ENCODE peak calls at places on chromosomes 5 and 9, in seven cellular contexts. One of them, this sample, is unnamed.

GRCh38 chr9:130555968-130556367 is 23.4 kb upstream of the FUBP3 start:
- DNase-seq in dorsolateral prefrontal cortex: no peak
- DNase-seq in epithelial cell of esophagus: peak; percentile 75
- DNase-seq in activated gamma-delta T cell treated with anti-CD3 and anti-CD28 coated beads, Interleukin-2, amount 50 U/mL, for 16 hours: no peak
- DNase-seq in Ammon's horn: no peak
- DNase-seq in lower lobe of right lung: no peak
- DNase-seq in stimulated activated CD8-positive, alpha-beta memory T cell treated with anti-CD3 and anti-CD28 coated beads, Interleukin-4, amount 100 ng/mL, for 48 hours: no peak
- DNase-seq in this sample: no peak

GRCh38 chr9:128485414-128485855 is 19.1 kb upstream of the GLE1 start:
- DNase-seq in stimulated activated CD8-positive, alpha-beta memory T cell treated with anti-CD3 and anti-CD28 coated beads, Interleukin-4, amount 100 ng/mL, for 48 hours: no peak
- DNase-seq in activated gamma-delta T cell treated with anti-CD3 and anti-CD28 coated beads, Interleukin-2, amount 50 U/mL, for 16 hours: no peak
- DNase-seq in epithelial cell of esophagus: no peak
- DNase-seq in Ammon's horn: no peak
- DNase-seq in lower lobe of right lung: no peak
- DNase-seq in dorsolateral prefrontal cortex: no peak
- DNase-seq in this sample: no peak

GRCh38 chr5:73816656-73817420 is 190.8 kb downstream of the ARHGEF28 start:
- DNase-seq in Ammon's horn: no peak
- DNase-seq in dorsolateral prefrontal cortex: no peak
- DNase-seq in activated gamma-delta T cell treated with anti-CD3 and anti-CD28 coated beads, Interleukin-2, amount 50 U/mL, for 16 hours: no peak
- DNase-seq in epithelial cell of esophagus: peak; percentile 88
- DNase-seq in stimulated activated CD8-positive, alpha-beta memory T cell treated with anti-CD3 and anti-CD28 coated beads, Interleukin-4, amount 100 ng/mL, for 48 hours: no peak
- DNase-seq in lower lobe of right lung: no peak
- DNase-seq in this sample: no peak

GRCh38 chr5:154078305-154078704 is 39.5 kb downstream of the MFAP3 start:
- DNase-seq in dorsolateral prefrontal cortex: no peak
- DNase-seq in lower lobe of right lung: no peak
- DNase-seq in Ammon's horn: no peak
- DNase-seq in activated gamma-delta T cell treated with anti-CD3 and anti-CD28 coated beads, Interleukin-2, amount 50 U/mL, for 16 hours: no peak
- DNase-seq in epithelial cell of esophagus: peak; percentile 10
- DNase-seq in stimulated activated CD8-positive, alpha-beta memory T cell treated with anti-CD3 and anti-CD28 coated beads, Interleukin-4, amount 100 ng/mL, for 48 hours: no peak
- DNase-seq in this sample: no peak

GRCh38 chr5:177369050-177369912 is 11.6 kb downstream of the RGS14 start:
- DNase-seq in epithelial cell of esophagus: peak; percentile 44
- DNase-seq in dorsolateral prefrontal cortex: no peak
- DNase-seq in lower lobe of right lung: no peak
- DNase-seq in Ammon's horn: no peak
- DNase-seq in activated gamma-delta T cell treated with anti-CD3 and anti-CD28 coated beads, Interleukin-2, amount 50 U/mL, for 16 hours: no peak
- DNase-seq in stimulated activated CD8-positive, alpha-beta memory T cell treated with anti-CD3 and anti-CD28 coated beads, Interleukin-4, amount 100 ng/mL, for 48 hours: peak; percentile 58
- DNase-seq in this sample: no peak

GRCh38 chr5:91074615-91075014 is 308.5 kb downstream of the ARRDC3 start:
- DNase-seq in lower lobe of right lung: no peak
- DNase-seq in stimulated activated CD8-positive, alpha-beta memory T cell treated with anti-CD3 and anti-CD28 coated beads, Interleukin-4, amount 100 ng/mL, for 48 hours: no peak
- DNase-seq in epithelial cell of esophagus: peak; percentile 73
- DNase-seq in dorsolateral prefrontal cortex: no peak
- DNase-seq in activated gamma-delta T cell treated with anti-CD3 and anti-CD28 coated beads, Interleukin-2, amount 50 U/mL, for 16 hours: no peak
- DNase-seq in Ammon's horn: no peak
- DNase-seq in this sample: no peak

GRCh38 chr5:150599917-150600511 is 40.4 kb upstream of the SYNPO start:
- DNase-seq in dorsolateral prefrontal cortex: no peak
- DNase-seq in Ammon's horn: no peak
- DNase-seq in epithelial cell of esophagus: peak; percentile 94
- DNase-seq in stimulated activated CD8-positive, alpha-beta memory T cell treated with anti-CD3 and anti-CD28 coated beads, Interleukin-4, amount 100 ng/mL, for 48 hours: no peak
- DNase-seq in activated gamma-delta T cell treated with anti-CD3 and anti-CD28 coated beads, Interleukin-2, amount 50 U/mL, for 16 hours: no peak
- DNase-seq in lower lobe of right lung: peak; percentile 83
- DNase-seq in this sample: no peak

GRCh38 chr5:133285583-133286021 is 233.8 kb downstream of the HSPA4 start:
- DNase-seq in activated gamma-delta T cell treated with anti-CD3 and anti-CD28 coated beads, Interleukin-2, amount 50 U/mL, for 16 hours: no peak
- DNase-seq in Ammon's horn: no peak
- DNase-seq in stimulated activated CD8-positive, alpha-beta memory T cell treated with anti-CD3 and anti-CD28 coated beads, Interleukin-4, amount 100 ng/mL, for 48 hours: peak; percentile 26
- DNase-seq in dorsolateral prefrontal cortex: no peak
- DNase-seq in epithelial cell of esophagus: peak; percentile 92
- DNase-seq in lower lobe of right lung: no peak
- DNase-seq in this sample: no peak

GRCh38 chr5:93717162-93717561 is 24.2 kb downstream of the POU5F2 start:
- DNase-seq in epithelial cell of esophagus: peak; percentile 28
- DNase-seq in lower lobe of right lung: peak; percentile 50
- DNase-seq in Ammon's horn: peak; percentile 31
- DNase-seq in dorsolateral prefrontal cortex: no peak
- DNase-seq in activated gamma-delta T cell treated with anti-CD3 and anti-CD28 coated beads, Interleukin-2, amount 50 U/mL, for 16 hours: no peak
- DNase-seq in stimulated activated CD8-positive, alpha-beta memory T cell treated with anti-CD3 and anti-CD28 coated beads, Interleukin-4, amount 100 ng/mL, for 48 hours: no peak
- DNase-seq in this sample: no peak

GRCh38 chr5:35212006-35212982 is 18.0 kb downstream of the PRLR start:
- DNase-seq in Ammon's horn: no peak
- DNase-seq in activated gamma-delta T cell treated with anti-CD3 and anti-CD28 coated beads, Interleukin-2, amount 50 U/mL, for 16 hours: no peak
- DNase-seq in lower lobe of right lung: no peak
- DNase-seq in epithelial cell of esophagus: no peak
- DNase-seq in stimulated activated CD8-positive, alpha-beta memory T cell treated with anti-CD3 and anti-CD28 coated beads, Interleukin-4, amount 100 ng/mL, for 48 hours: no peak
- DNase-seq in dorsolateral prefrontal cortex: no peak
- DNase-seq in this sample: no peak

GRCh38 chr5:168674893-168675482 is 95.8 kb upstream of the PANK3 start:
- DNase-seq in dorsolateral prefrontal cortex: no peak
- DNase-seq in lower lobe of right lung: no peak
- DNase-seq in Ammon's horn: no peak
- DNase-seq in stimulated activated CD8-positive, alpha-beta memory T cell treated with anti-CD3 and anti-CD28 coated beads, Interleukin-4, amount 100 ng/mL, for 48 hours: no peak
- DNase-seq in epithelial cell of esophagus: no peak
- DNase-seq in activated gamma-delta T cell treated with anti-CD3 and anti-CD28 coated beads, Interleukin-2, amount 50 U/mL, for 16 hours: no peak
- DNase-seq in this sample: no peak